ENCODE peak calls at places on chromosome 14, in six cellular contexts. E is WTC11, H is ACHN, F is NCI-H2081, X is activated T-cell treated with anti-CD3 and anti-CD28 coated beads for 24 hours, O is GDM1. V is an unnamed sample.

GRCh38 chr14:78737606-78738005 is 567.4 kb downstream of the NRXN3 start:
- DNase-seq in O (no peak), E (no peak), F (no peak), X (no peak), H (no peak), V (no peak)

GRCh38 chr14:24307575-24308341 is at the start of gene CIDEB:
- DNase-seq in F (peak), X (no peak), H (peak), E (peak), O (peak), V (peak)

GRCh38 chr14:78904094-78904493 is 733.9 kb downstream of the NRXN3 start:
- DNase-seq in H (no peak), F (peak), E (no peak), X (no peak), O (no peak), V (no peak)

GRCh38 chr14:71716371-71716770 is 215.9 kb upstream of the RGS6 start:
- DNase-seq in H (no peak), X (no peak), E (no peak), F (no peak), O (no peak), V (no peak)

GRCh38 chr14:24734917-24735500 is 101.0 kb upstream of the GZMB start:
- DNase-seq in X (no peak), E (peak), O (peak), F (peak), H (peak), V (peak)

GRCh38 chr14:22388669-22389625 is 200.1 kb downstream of the DAD1 start:
- DNase-seq in O (no peak), E (no peak), X (no peak), H (no peak), F (no peak), V (no peak)

GRCh38 chr14:80055912-80056801 is 155.1 kb downstream of the DIO2 start:
- DNase-seq in H (peak), O (no peak), E (peak), F (peak), X (no peak), V (no peak)

GRCh38 chr14:102320033-102320660 is 601 bp downstream of the ZNF839 start:
- DNase-seq in E (no peak), X (peak), H (peak), F (peak), O (no peak), V (no peak)

GRCh38 chr14:77204457-77204796 is 22.8 kb downstream of the TMEM63C start:
- DNase-seq in X (no peak), H (no peak), E (no peak), F (peak), O (no peak), V (no peak)

GRCh38 chr14:104100171-104101085 is 14.9 kb downstream of the ASPG start:
- DNase-seq in X (no peak), F (no peak), H (no peak), E (no peak), O (no peak), V (no peak)

GRCh38 chr14:34981743-34982420 is 910 bp upstream of the SRP54 start:
- DNase-seq in X (peak), E (peak), H (peak), F (no peak), O (no peak), V (peak)

GRCh38 chr14:68318788-68319187 is 474.1 kb downstream of the ZFP36L1 start:
- DNase-seq in X (no peak), H (no peak), F (no peak), O (no peak), E (no peak), V (no peak)

GRCh38 chr14:104367811-104368750 is 211.5 kb upstream of the C14orf180 start:
- DNase-seq in H (no peak), E (no peak), X (no peak), O (no peak), F (peak), V (no peak)

V was measured in MV-4-11.